ENCODE peak calls at places on chromosomes 5 and 9, in ten cellular contexts. M, B, C, Z, H, U, Q, A, F and W are unnamed samples.

GRCh38 chr5:369151-369939 is 47.8 kb downstream of the AHRR start:
- DNase-seq in M (no peak), B (no peak), C (no peak), Z (no peak), H (no peak), U (no peak), Q (peak), A (no peak), F (peak), W (no peak)

GRCh38 chr9:2657427-2657826 is 35.8 kb downstream of the VLDLR start:
- DNase-seq in M (no peak), B (no peak), C (no peak), Z (peak), H (no peak), U (no peak), Q (no peak), A (no peak), F (no peak), W (no peak)

GRCh38 chr9:98189412-98189811 is 3.0 kb downstream of the CORO2A start:
- DNase-seq in M (no peak), B (no peak), C (no peak), Z (no peak), H (no peak), U (no peak), Q (no peak), A (no peak), F (no peak), W (no peak)

GRCh38 chr5:147509710-147510651 is at the start of gene DPYSL3:
- DNase-seq in M (no peak), B (peak), C (no peak), Z (peak), H (no peak), U (peak), Q (peak), A (peak), F (no peak), W (no peak)

GRCh38 chr5:71899865-71900342 is 180.8 kb downstream of the CARTPT start:
- DNase-seq in M (no peak), B (no peak), C (no peak), Z (no peak), H (no peak), U (no peak), Q (peak), A (no peak), F (no peak), W (no peak)

GRCh38 chr5:128913551-128913950 is 51.7 kb upstream of the SLC27A6 start:
- DNase-seq in M (no peak), B (no peak), C (no peak), Z (no peak), H (no peak), U (no peak), Q (no peak), A (no peak), F (no peak), W (no peak)

GRCh38 chr5:149162401-149163084 is 21.2 kb downstream of the ABLIM3 start:
- DNase-seq in M (no peak), B (no peak), C (no peak), Z (no peak), H (no peak), U (no peak), Q (no peak), A (no peak), F (no peak), W (no peak)

GRCh38 chr5:172685036-172685435 is 44.0 kb downstream of the NEURL1B start:
- DNase-seq in M (no peak), B (no peak), C (no peak), Z (no peak), H (no peak), U (no peak), Q (no peak), A (no peak), F (no peak), W (no peak)

GRCh38 chr9:116901260-116901659 is 214.2 kb downstream of the TRIM32 start:
- DNase-seq in M (no peak), B (no peak), C (no peak), Z (no peak), H (no peak), U (no peak), Q (no peak), A (no peak), F (no peak), W (no peak)

GRCh38 chr9:100730126-100730525 is 152.2 kb downstream of the CAVIN4 start:
- DNase-seq in M (no peak), B (no peak), C (no peak), Z (no peak), H (no peak), U (no peak), Q (no peak), A (no peak), F (no peak), W (no peak)

GRCh38 chr5:56837386-56837785 is 22.0 kb downstream of the MAP3K1 start:
- DNase-seq in M (no peak), B (no peak), C (no peak), Z (no peak), H (no peak), U (no peak), Q (no peak), A (no peak), F (no peak), W (no peak)

GRCh38 chr9:3879731-3880493 is 354.1 kb upstream of the RFX3 start:
- DNase-seq in M (no peak), B (peak), C (no peak), Z (no peak), H (no peak), U (no peak), Q (no peak), A (no peak), F (no peak), W (no peak)

GRCh38 chr9:86321373-86321772 is 32.8 kb downstream of the TUT7 start:
- DNase-seq in M (no peak), B (no peak), C (no peak), Z (no peak), H (no peak), U (no peak), Q (no peak), A (no peak), F (no peak), W (no peak)

GRCh38 chr5:180785151-180785781 is 17.3 kb downstream of the MGAT1 start:
- DNase-seq in M (no peak), B (no peak), C (no peak), Z (no peak), H (no peak), U (no peak), Q (no peak), A (no peak), F (no peak), W (no peak)

GRCh38 chr5:151651997-151652645 is 34.6 kb downstream of the SPARC start:
- DNase-seq in M (peak), B (peak), C (peak), Z (peak), H (peak), U (peak), Q (peak), A (peak), F (peak), W (peak)